ENCODE peak calls at places on chromosomes 4 and X, in eight cellular contexts. O is GM10248, N is lower leg skin, F is Kasumi-1, R is Daoy, S is T follicular helper cell, M is T-cell, B is substantia nigra. U is an unnamed sample.

GRCh38 chr4:131499139-131499873 is 1649.8 kb upstream of the PCDH10 start:
- DNase-seq in F (no peak), B (no peak), S (no peak), N (no peak), R (peak; percentile 31), M (no peak), O (no peak), U (no peak)

GRCh38 chrX:118499295-118499694 is 3.7 kb downstream of the DOCK11 start:
- DNase-seq in R (no peak), S (no peak), F (no peak), B (no peak), N (peak; percentile 73), O (no peak), M (no peak), U (no peak)

GRCh38 chrX:34629572-34629971 is 27.5 kb downstream of the TMEM47 start:
- DNase-seq in O (no peak), R (no peak), B (no peak), S (no peak), M (no peak), N (no peak), F (no peak), U (peak; percentile 47)

GRCh38 chrX:11557120-11557519 is 108.6 kb downstream of the ARHGAP6 start:
- DNase-seq in N (no peak), R (peak; percentile 3), B (no peak), F (no peak), S (no peak), O (no peak), M (no peak), U (no peak)

GRCh38 chr4:105472871-105473339 is 957 bp downstream of the PPA2 start:
- DNase-seq in S (no peak), F (no peak), R (no peak), O (no peak), N (no peak), M (no peak), B (no peak), U (no peak)

GRCh38 chr4:40325406-40326019 is 9.6 kb upstream of the CHRNA9 start:
- DNase-seq in O (peak; percentile 83), S (peak; percentile 60), R (peak; percentile 55), M (peak; percentile 48), B (no peak), F (peak; percentile 85), N (peak; percentile 8), U (peak; percentile 76)

GRCh38 chrX:17403231-17403691 is 28.3 kb downstream of the NHS start:
- DNase-seq in M (no peak), R (no peak), O (no peak), N (no peak), S (no peak), B (no peak), F (no peak), U (no peak)

GRCh38 chr4:8725071-8725841 is 132.7 kb downstream of the CPZ start:
- DNase-seq in S (no peak), R (no peak), O (no peak), N (peak; percentile 67), B (no peak), M (no peak), F (no peak), U (no peak)

GRCh38 chrX:47523297-47523696 is 37.7 kb upstream of the ARAF start:
- DNase-seq in M (peak; percentile 67), R (peak; percentile 78), O (peak; percentile 86), N (peak; percentile 95), B (peak; percentile 56), F (peak; percentile 54), S (peak; percentile 63), U (peak; percentile 73)

GRCh38 chr4:181688416-181688815 is 554.8 kb upstream of the TENM3 start:
- DNase-seq in B (no peak), F (no peak), O (no peak), R (peak; percentile 69), M (no peak), S (no peak), N (no peak), U (peak; percentile 90)

GRCh38 chrX:144494069-144494468 is 610.2 kb downstream of the UBE2NL start:
- DNase-seq in M (no peak), N (no peak), O (no peak), B (no peak), F (no peak), R (no peak), S (no peak), U (peak; percentile 1)

GRCh38 chrX:66408507-66408906 is 230.4 kb downstream of the EDA2R start:
- DNase-seq in M (no peak), O (peak; percentile 14), S (no peak), R (no peak), N (no peak), F (peak; percentile 49), B (no peak), U (peak; percentile 0)

GRCh38 chrX:126557151-126557550 is 4.5 kb upstream of the DCAF12L1 start:
- DNase-seq in M (no peak), N (no peak), B (no peak), F (no peak), O (no peak), S (no peak), R (no peak), U (no peak)

GRCh38 chr4:156999175-156999517 is 27.5 kb upstream of the PDGFC start:
- DNase-seq in B (no peak), R (peak; percentile 85), M (no peak), S (no peak), O (no peak), N (no peak), F (peak; percentile 85), U (peak; percentile 68)

GRCh38 chr4:173343832-173344397 is 9.8 kb upstream of the HMGB2 start:
- DNase-seq in S (no peak), R (no peak), O (no peak), M (no peak), N (no peak), F (no peak), B (no peak), U (no peak)

GRCh38 chrX:22110729-22111494 is 78.8 kb downstream of the PHEX start:
- DNase-seq in S (no peak), M (no peak), R (no peak), F (no peak), N (no peak), O (no peak), B (no peak), U (no peak)

GRCh38 chrX:77398341-77398740 is 48.8 kb upstream of the FGF16 start:
- DNase-seq in M (no peak), R (no peak), B (no peak), F (no peak), O (no peak), N (no peak), S (no peak), U (no peak)

GRCh38 chr4:153081181-153081580 is 123.1 kb upstream of the TRIM2 start:
- DNase-seq in S (no peak), O (no peak), N (peak; percentile 50), R (no peak), F (no peak), M (no peak), B (no peak), U (no peak)

GRCh38 chr4:52670739-52671138 is 11.6 kb upstream of the USP46 start:
- DNase-seq in O (no peak), F (no peak), R (no peak), B (no peak), M (no peak), N (no peak), S (no peak), U (no peak)

GRCh38 chr4:69322055-69322454 is 41.8 kb downstream of the UGT2B28 start:
- DNase-seq in S (no peak), M (no peak), N (no peak), R (no peak), O (no peak), B (no peak), F (no peak), U (no peak)

GRCh38 chrX:6778547-6779231 is 243.8 kb upstream of the VCX3A start:
- DNase-seq in N (no peak), R (no peak), M (no peak), F (no peak), S (no peak), O (no peak), B (peak; percentile 2), U (peak; percentile 52)

GRCh38 chrX:40195368-40195767 is 97.6 kb upstream of the BCOR start:
- DNase-seq in M (no peak), B (no peak), R (no peak), N (no peak), O (no peak), F (no peak), S (no peak), U (no peak)

GRCh38 chrX:41116948-41117347 is 31.7 kb downstream of the USP9X start:
- DNase-seq in M (no peak), O (peak; percentile 50), N (no peak), F (no peak), S (no peak), B (no peak), R (no peak), U (no peak)

GRCh38 chrX:118975831-118976598 is 1.6 kb downstream of the LONRF3 start:
- DNase-seq in N (peak; percentile 97), R (peak; percentile 56), O (peak; percentile 23), S (peak; percentile 40), M (peak; percentile 47), B (no peak), F (peak; percentile 33), U (peak; percentile 5)

GRCh38 chr4:33864290-33864859 is 2379.9 kb downstream of the ARAP2 start:
- DNase-seq in F (no peak), M (no peak), R (no peak), O (no peak), S (no peak), B (no peak), N (no peak), U (no peak)

U was measured in SK-MEL-5.